ENCODE peak calls at places on chromosome 18, in four cellular contexts. H, P, K and E are unnamed samples.

GRCh38 chr18:28002841-28003240 is 174.1 kb downstream of the CDH2 start:
- DNase-seq in H (no peak), P (no peak), K (no peak), E (no peak)

GRCh38 chr18:13500227-13500865 is 226.0 kb downstream of the FAM210A start:
- DNase-seq in H (no peak), P (peak; percentile 42), K (peak; percentile 87), E (no peak)

GRCh38 chr18:38445485-38446145 is 880.0 kb upstream of the CELF4 start:
- DNase-seq in H (no peak), P (no peak), K (no peak), E (no peak)

GRCh38 chr18:48875314-48875941 is 75.3 kb downstream of the SMAD7 start:
- DNase-seq in H (no peak), P (no peak), K (no peak), E (no peak)

GRCh38 chr18:76564117-76564516 is 69.1 kb upstream of the ZNF516 start:
- DNase-seq in H (no peak), P (no peak), K (peak; percentile 58), E (no peak)

GRCh38 chr18:48942554-48943261 is 8.1 kb downstream of the SMAD7 start:
- DNase-seq in H (no peak), P (no peak), K (peak; percentile 94), E (no peak)

GRCh38 chr18:36960038-36960437 is 131.1 kb downstream of the KIAA1328 start:
- DNase-seq in H (no peak), P (no peak), K (no peak), E (no peak)

GRCh38 chr18:28510210-28510609 is 333.3 kb upstream of the CDH2 start:
- DNase-seq in H (no peak), P (no peak), K (no peak), E (no peak)

GRCh38 chr18:12060182-12060870 is 33.3 kb upstream of the ANKRD62 start:
- DNase-seq in H (no peak), P (no peak), K (no peak), E (no peak)

GRCh38 chr18:3794537-3795348 is 344.8 kb downstream of the TGIF1 start:
- DNase-seq in H (no peak), P (no peak), K (peak; percentile 96), E (no peak)

GRCh38 chr18:32674491-32674890 is 98.3 kb downstream of the KLHL14 start:
- DNase-seq in H (no peak), P (peak; percentile 9), K (no peak), E (no peak)

GRCh38 chr18:27746241-27746640 is 430.7 kb downstream of the CDH2 start:
- DNase-seq in H (no peak), P (no peak), K (no peak), E (no peak)

GRCh38 chr18:68735498-68736343 is 20.8 kb upstream of the TMX3 start:
- DNase-seq in H (no peak), P (no peak), K (peak; percentile 67), E (no peak)

GRCh38 chr18:49016648-49017539 is 66.1 kb upstream of the SMAD7 start:
- DNase-seq in H (no peak), P (no peak), K (peak; percentile 83), E (peak; percentile 24)

GRCh38 chr18:3538456-3538855 is 88.5 kb downstream of the TGIF1 start:
- DNase-seq in H (no peak), P (no peak), K (no peak), E (no peak)

GRCh38 chr18:29083545-29083944 is 906.6 kb upstream of the CDH2 start:
- DNase-seq in H (no peak), P (no peak), K (peak; percentile 42), E (no peak)

GRCh38 chr18:21230436-21230835 is 11.6 kb upstream of the GREB1L start:
- DNase-seq in H (no peak), P (no peak), K (no peak), E (no peak)

GRCh38 chr18:21146016-21146415 is 34.4 kb upstream of the ROCK1 start:
- DNase-seq in H (no peak), P (no peak), K (no peak), E (no peak)

GRCh38 chr18:78601349-78601748 is 378.3 kb upstream of the SALL3 start:
- DNase-seq in H (no peak), P (no peak), K (no peak), E (no peak)

GRCh38 chr18:62963522-62963921 is 248.2 kb downstream of the PHLPP1 start:
- DNase-seq in H (no peak), P (no peak), K (no peak), E (no peak)

GRCh38 chr18:610214-610928 is 13.6 kb downstream of the CLUL1 start:
- DNase-seq in H (no peak), P (no peak), K (no peak), E (no peak)

GRCh38 chr18:394276-394996 is 106.1 kb downstream of the COLEC12 start:
- DNase-seq in H (no peak), P (no peak), K (no peak), E (no peak)

GRCh38 chr18:48106976-48107781 is 176.7 kb upstream of the SMAD2 start:
- DNase-seq in H (no peak), P (no peak), K (no peak), E (no peak)

GRCh38 chr18:74521068-74521725 is 13.1 kb upstream of the CNDP1 start:
- DNase-seq in H (no peak), P (no peak), K (no peak), E (no peak)

GRCh38 chr18:997499-997898 is 92.8 kb downstream of the ADCYAP1 start:
- DNase-seq in H (no peak), P (no peak), K (no peak), E (no peak)

GRCh38 chr18:13183790-13184189 is 34.8 kb upstream of the LDLRAD4 start:
- DNase-seq in H (no peak), P (no peak), K (no peak), E (no peak)

GRCh38 chr18:43129946-43130523 is 14.6 kb upstream of the RIT2 start:
- DNase-seq in H (no peak), P (no peak), K (peak; percentile 29), E (no peak)

GRCh38 chr18:60053747-60054304 is 154.0 kb downstream of the PMAIP1 start:
- DNase-seq in H (no peak), P (no peak), K (peak; percentile 93), E (no peak)